ENCODE peak calls at places on chromosomes 5 and 9, in six cellular contexts. D is psoas muscle; O is fibroblast of lung; L is left ventricle myocardium inferior; C is CD4-positive, alpha-beta memory T cell; Z is sigmoid colon. S is an unnamed sample. For H3K36me3, the result is how much of the 10 kb centered on the place peaks cover.

GRCh38 chr9:92850898-92851297 is 26.9 kb downstream of the ZNF484 start:
- DNase-seq in Z (no peak), C (no peak), O (no peak), D (no peak), L (no peak), S (no peak)

GRCh38 chr9:127796899-127797370 is 5.7 kb upstream of the FPGS start:
- DNase-seq in D (no peak), O (peak), Z (no peak), L (no peak), C (no peak), S (no peak)

GRCh38 chr9:71839665-71840064 is 71.3 kb downstream of the ABHD17B start:
- DNase-seq in L (no peak), D (no peak), C (no peak), Z (no peak), O (no peak), S (no peak)

GRCh38 chr9:137691648-137692357 is 73.0 kb downstream of the EHMT1 start:
- DNase-seq in O (no peak), D (no peak), Z (no peak), L (peak), C (no peak), S (no peak)

GRCh38 chr9:112655633-112656032 is 62.3 kb downstream of the INIP start:
- DNase-seq in O (no peak), D (no peak), C (no peak), L (no peak), Z (no peak), S (peak)

GRCh38 chr9:113920872-113921271 is 44.8 kb downstream of the ZNF618 start:
- DNase-seq in C (no peak), L (no peak), D (no peak), O (no peak), Z (no peak), S (no peak)

GRCh38 chr9:69674741-69675438 is 2.7 kb upstream of the APBA1 start:
- DNase-seq in C (no peak), D (no peak), L (no peak), O (peak), Z (no peak), S (no peak)

GRCh38 chr9:81848472-81848871 is 79.8 kb upstream of the SPATA31D4 start:
- DNase-seq in D (no peak), L (no peak), Z (no peak), C (no peak), O (peak), S (no peak)

GRCh38 chr9:85163415-85163814 is 493.9 kb downstream of the NTRK2 start:
- DNase-seq in L (no peak), Z (no peak), D (no peak), C (no peak), O (peak), S (no peak)

GRCh38 chr5:111099058-111099778 is 7.1 kb downstream of the WDR36 start:
- DNase-seq in O (peak), D (no peak), C (no peak), Z (no peak), L (no peak), S (no peak)

GRCh38 chr5:158589939-158590338 is 509.8 kb downstream of the EBF1 start:
- DNase-seq in C (no peak), Z (no peak), D (no peak), L (no peak), O (peak), S (no peak)

GRCh38 chr5:133870661-133871060 is 97.8 kb downstream of the C5orf15 start:
- DNase-seq in O (peak), C (no peak), D (peak), L (no peak), Z (peak), S (peak)

GRCh38 chr9:91589101-91589553 is 165.5 kb upstream of the NFIL3 start:
- DNase-seq in Z (peak), L (peak), D (no peak), O (peak), C (no peak), S (no peak)

GRCh38 chr5:41763537-41763936 is 106.7 kb downstream of the OXCT1 start:
- DNase-seq in L (no peak), D (no peak), O (peak), Z (no peak), C (no peak), S (no peak)

GRCh38 chr5:104793031-104793430 is 1230.4 kb upstream of the NUDT12 start:
- DNase-seq in D (no peak), L (no peak), O (peak), Z (no peak), C (no peak), S (no peak)

GRCh38 chr9:106862946-106863740 is at the start of gene ZNF462:
- DNase-seq in C (no peak), Z (peak), D (peak), L (peak), O (peak), S (peak)

GRCh38 chr5:6216516-6217075 is 161.8 kb downstream of the MED10 start:
- DNase-seq in C (no peak), D (no peak), O (no peak), L (no peak), Z (no peak), S (no peak)

GRCh38 chr5:38382898-38383297 is 124.5 kb downstream of the EGFLAM start:
- DNase-seq in D (no peak), L (peak), C (peak), Z (peak), O (peak), S (peak)

GRCh38 chr5:149961186-149961685 is 678 bp downstream of the SLC26A2 start:
- DNase-seq in O (no peak), D (no peak), L (no peak), C (no peak), Z (no peak), S (no peak)

GRCh38 chr5:172407861-172408260 is 46.5 kb downstream of the SH3PXD2B start:
- DNase-seq in Z (peak), D (no peak), L (no peak), O (peak), C (no peak), S (no peak)

GRCh38 chr9:126154182-126154827 is 172.3 kb upstream of the MVB12B start:
- DNase-seq in Z (no peak), C (no peak), L (no peak), O (no peak), D (no peak), S (no peak)

GRCh38 chr9:112012026-112012902 is 115.7 kb downstream of the UGCG start:
- DNase-seq in L (peak), Z (peak), C (no peak), O (peak), D (peak), S (peak)

GRCh38 chr9:78127271-78128225 is 95.9 kb upstream of the GNAQ start:
- DNase-seq in D (no peak), C (no peak), L (no peak), Z (no peak), O (no peak), S (no peak)

DNA sequence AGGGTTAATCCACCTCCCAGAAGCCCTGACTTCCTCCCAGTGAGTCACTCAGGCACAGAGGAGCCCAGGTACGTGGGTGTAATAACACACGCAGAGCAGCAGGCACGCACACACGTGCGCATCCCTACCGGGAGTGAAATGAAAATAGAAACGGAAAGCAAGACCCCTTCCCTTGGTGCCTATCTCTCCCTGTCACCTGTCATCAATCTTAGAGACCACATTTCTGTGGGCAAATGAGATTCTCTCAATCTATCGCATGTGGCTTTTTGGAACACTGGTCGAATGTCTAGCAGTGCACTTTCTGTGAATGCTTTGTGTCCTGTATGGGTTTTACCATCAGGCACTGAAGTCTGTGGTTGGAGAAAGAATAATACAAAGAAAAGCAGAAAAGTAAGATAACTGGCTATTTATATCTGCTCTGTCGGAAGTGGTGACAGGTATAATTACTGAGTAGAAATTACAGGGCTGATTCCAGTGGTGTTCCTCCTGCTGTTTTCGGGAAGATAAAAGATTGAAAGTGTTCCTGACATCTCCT is 137.7 kb upstream of the GRIA1 start:
- DNase-seq in C (no peak), O (peak), D (no peak), Z (no peak), L (no peak), S (no peak)
- H3K4me3 ChIP-seq in C (no peak), O (no peak), D (no peak), Z (no peak), L (peak), S (no peak)

DNA sequence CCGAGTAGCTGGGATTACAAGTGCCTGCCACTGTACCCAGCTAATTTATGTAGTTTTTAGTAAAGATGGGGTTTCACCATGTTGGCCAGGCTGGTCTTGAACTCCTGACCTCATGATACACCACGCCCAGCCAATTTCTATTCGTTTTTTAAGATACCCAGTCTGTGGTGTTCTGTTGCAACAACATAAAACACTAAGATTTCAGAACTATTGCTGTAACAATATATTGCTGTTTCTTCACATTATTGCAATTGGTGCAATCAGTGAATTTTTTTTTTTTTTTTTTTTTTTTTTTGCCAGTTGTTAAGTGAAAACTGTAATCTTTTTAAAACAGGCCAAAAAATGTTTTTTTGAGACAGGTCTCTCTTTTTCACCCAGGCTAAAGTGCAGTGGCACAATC is 9.9 kb downstream of the SRP19 start:
- DNase-seq in O (no peak), C (no peak), L (no peak), Z (no peak), D (no peak), S (no peak)
- H3K36me3 ChIP-seq in O (under half), C (under half), L (half or more), Z (under half), D (half or more), S (under half)

DNA sequence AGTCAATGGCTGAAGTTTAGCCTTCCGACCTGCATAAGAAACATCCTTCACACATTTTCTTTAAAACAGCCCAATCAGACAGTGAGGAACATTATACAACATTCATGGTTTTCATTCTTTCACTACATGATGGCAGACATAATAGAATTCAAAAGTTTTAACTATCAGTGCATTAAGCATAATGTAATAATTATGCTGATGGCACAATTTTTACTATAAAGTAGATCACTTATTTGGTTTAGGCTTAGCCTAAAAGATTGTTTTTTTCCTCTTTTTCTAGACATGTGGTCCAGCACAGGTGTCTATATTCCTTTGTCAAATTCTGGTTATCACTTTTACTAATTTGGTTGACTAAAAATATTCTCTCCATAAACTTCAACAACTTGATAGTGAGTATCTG is 46.5 kb downstream of the EFNA5 start:
- DNase-seq in C (no peak), Z (no peak), L (no peak), O (no peak), D (no peak), S (no peak)
- H3K4me3 ChIP-seq in C (no peak), Z (no peak), L (no peak), O (no peak), D (no peak), S (no peak)

GRCh38 chr9:136533775-136534157 is 12.1 kb downstream of the NOTCH1 start:
- DNase-seq in O (peak), Z (no peak), D (no peak), L (no peak), C (peak), S (no peak)

GRCh38 chr9:136532799-136533774 is 12.8 kb downstream of the NOTCH1 start:
- DNase-seq in O (no peak), L (no peak), C (peak), D (no peak), Z (no peak), S (no peak)

GRCh38 chr9:136531186-136531903 is 14.5 kb downstream of the NOTCH1 start:
- DNase-seq in O (no peak), C (no peak), L (no peak), D (no peak), Z (no peak), S (no peak)

GRCh38 chr9:136530472-136531089 is 15.3 kb downstream of the NOTCH1 start:
- DNase-seq in C (no peak), D (no peak), L (no peak), Z (no peak), O (no peak), S (no peak)

GRCh38 chr9:136531904-136532798 is 13.7 kb downstream of the NOTCH1 start:
- DNase-seq in Z (no peak), D (no peak), C (no peak), O (no peak), L (no peak), S (no peak)
- H3K36me3 ChIP-seq in Z (under half), D (under half), C (under half), O (under half), L (under half), S (under half)

GRCh38 chr5:95878417-95879323 is 56.1 kb upstream of the GLRX start:
- DNase-seq in L (no peak), Z (no peak), D (no peak), O (peak), C (no peak), S (peak)
- H3K4me3 ChIP-seq in L (no peak), Z (no peak), D (no peak), O (no peak), C (no peak), S (no peak)

DNA sequence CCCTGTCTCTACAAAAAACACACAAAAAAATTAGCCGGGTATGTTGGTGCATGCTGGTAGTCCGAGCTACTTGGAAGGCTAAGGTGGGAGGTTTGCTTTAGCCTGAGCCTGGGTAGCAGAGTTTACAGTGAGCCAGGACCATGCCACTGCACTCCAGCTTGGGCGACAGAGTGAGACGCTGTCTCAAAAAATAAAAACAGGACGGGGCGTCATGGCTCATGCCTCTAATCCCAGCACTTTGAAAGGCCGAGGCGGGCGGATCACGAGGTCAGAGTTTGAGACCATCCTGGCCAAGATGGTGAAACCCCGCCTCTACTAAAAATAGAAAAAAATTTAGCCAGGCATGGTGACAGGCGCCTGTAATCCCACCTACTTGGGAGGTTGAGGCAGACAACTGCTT is 40.3 kb downstream of the UBE2D2 start:
- DNase-seq in L (peak), Z (no peak), C (no peak), D (peak), O (no peak), S (no peak)
- H3K36me3 ChIP-seq in L (under half), Z (under half), C (under half), D (half or more), O (under half), S (under half)